ENCODE peak calls at places on chromosome 22, in eight cellular contexts. Y is right atrium auricular region, N is AG04450, P is AG10803, X is fibroblast of villous mesenchyme, I is upper lobe of right lung, W is mucosa of descending colon, J is hepatocyte. E is an unnamed sample.
A peak's percentile ranks its signal among the peaks of the same experiment; 100 is the strongest.

GRCh38 chr22:36238348-36239149 is 778 bp downstream of the APOL2 start:
- DNase-seq in Y (no peak), N (no peak), P (no peak), X (no peak), I (no peak), W (peak; percentile 64), J (peak; percentile 37), E (no peak)

GRCh38 chr22:19723990-19724827 is 870 bp downstream of the GP1BB start:
- DNase-seq in Y (no peak), N (no peak), P (no peak), X (peak; percentile 19), I (no peak), W (no peak), J (peak; percentile 73), E (no peak)

GRCh38 chr22:28955817-28956216 is 72.4 kb downstream of the ZNRF3 start:
- DNase-seq in Y (no peak), N (no peak), P (peak; percentile 29), X (peak; percentile 23), I (no peak), W (no peak), J (no peak), E (no peak)

GRCh38 chr22:32752868-32753520 is 48.5 kb upstream of the TIMP3 start:
- DNase-seq in Y (no peak), N (peak; percentile 52), P (no peak), X (peak; percentile 70), I (no peak), W (no peak), J (no peak), E (peak; percentile 74)

GRCh38 chr22:20571531-20572007 is 64.2 kb downstream of the MED15 start:
- DNase-seq in Y (no peak), N (no peak), P (peak; percentile 51), X (peak; percentile 45), I (no peak), W (peak; percentile 59), J (no peak), E (no peak)

GRCh38 chr22:35337932-35338331 is 38.2 kb downstream of the TOM1 start:
- DNase-seq in Y (no peak), N (no peak), P (no peak), X (no peak), I (no peak), W (no peak), J (no peak), E (no peak)

GRCh38 chr22:22198751-22199150 is 45.8 kb upstream of the VPREB1 start:
- DNase-seq in Y (no peak), N (no peak), P (no peak), X (no peak), I (no peak), W (no peak), J (no peak), E (no peak)

GRCh38 chr22:21632237-21632895 is at the start of gene CCDC116:
- DNase-seq in Y (no peak), N (no peak), P (no peak), X (no peak), I (peak; percentile 76), W (peak; percentile 44), J (no peak), E (no peak)

GRCh38 chr22:34068011-34068410 is 147.7 kb upstream of the LARGE1 start:
- DNase-seq in Y (no peak), N (no peak), P (no peak), X (no peak), I (no peak), W (no peak), J (no peak), E (no peak)

GRCh38 chr22:39873963-39874362 is 19.6 kb downstream of the ENTHD1 start:
- DNase-seq in Y (no peak), N (no peak), P (no peak), X (no peak), I (no peak), W (no peak), J (no peak), E (no peak)

GRCh38 chr22:27299181-27300085 is 502.1 kb downstream of the MN1 start:
- DNase-seq in Y (no peak), N (no peak), P (no peak), X (no peak), I (no peak), W (no peak), J (no peak), E (no peak)
- H3K4me3 ChIP-seq in Y (no peak overlapping the region), N (peak overlapping the region; percentile 34), P (peak overlapping the region; percentile 7), X (no peak overlapping the region), I (peak overlapping the region; percentile 8), W (no peak overlapping the region), J (no peak overlapping the region), E (peak overlapping the region; percentile 10)

DNA sequence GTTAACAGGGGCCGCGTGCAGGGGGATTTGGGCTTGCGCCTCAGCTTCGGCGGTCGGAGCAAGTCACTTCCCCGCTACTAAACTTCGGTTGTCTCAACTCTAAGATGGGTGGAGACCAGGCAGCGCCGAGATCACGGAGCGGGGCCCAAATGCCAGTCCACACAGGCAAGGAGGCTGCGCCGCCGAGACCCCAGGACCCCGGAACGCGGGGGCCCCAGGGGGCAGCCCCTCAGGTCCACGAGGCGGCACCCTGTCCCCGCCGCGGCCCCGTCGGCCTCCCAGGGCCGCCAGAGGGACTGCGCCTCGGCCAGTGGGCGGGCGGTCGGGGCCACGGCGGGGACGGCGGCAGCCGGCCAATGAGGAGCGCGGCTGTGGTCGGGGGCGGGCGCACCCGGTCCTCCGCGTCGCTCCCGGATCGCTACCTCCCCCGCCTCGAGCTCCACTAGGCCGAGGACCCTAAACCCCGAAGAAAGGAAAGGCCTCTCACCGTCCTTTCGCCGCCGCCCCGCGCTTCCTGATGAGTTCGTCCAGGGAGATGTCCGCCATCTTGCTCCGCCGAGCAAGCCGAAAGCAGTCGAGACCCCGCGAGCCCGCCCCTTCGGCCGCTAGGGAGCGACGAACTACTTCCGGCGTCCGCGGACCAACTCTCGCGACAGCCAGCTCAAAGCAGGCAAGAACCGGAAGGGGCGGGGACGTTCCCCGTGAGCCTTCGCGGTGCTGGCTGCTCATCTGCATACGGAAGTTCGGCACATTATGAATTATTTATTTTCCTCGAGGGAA is at the start of gene POLDIP3:
- DNase-seq in Y (peak; percentile 99), N (peak; percentile 97), P (peak; percentile 98), X (peak; percentile 99), I (peak; percentile 100), W (peak; percentile 99), J (peak; percentile 100), E (peak; percentile 89)
- TF ChIP-seq CTCF in Y (peak; percentile 53), N (peak; percentile 31), P (peak; percentile 35), X (no peak), I (no peak), W (peak; percentile 24), J (peak; percentile 8), E (peak; percentile 26)

DNA sequence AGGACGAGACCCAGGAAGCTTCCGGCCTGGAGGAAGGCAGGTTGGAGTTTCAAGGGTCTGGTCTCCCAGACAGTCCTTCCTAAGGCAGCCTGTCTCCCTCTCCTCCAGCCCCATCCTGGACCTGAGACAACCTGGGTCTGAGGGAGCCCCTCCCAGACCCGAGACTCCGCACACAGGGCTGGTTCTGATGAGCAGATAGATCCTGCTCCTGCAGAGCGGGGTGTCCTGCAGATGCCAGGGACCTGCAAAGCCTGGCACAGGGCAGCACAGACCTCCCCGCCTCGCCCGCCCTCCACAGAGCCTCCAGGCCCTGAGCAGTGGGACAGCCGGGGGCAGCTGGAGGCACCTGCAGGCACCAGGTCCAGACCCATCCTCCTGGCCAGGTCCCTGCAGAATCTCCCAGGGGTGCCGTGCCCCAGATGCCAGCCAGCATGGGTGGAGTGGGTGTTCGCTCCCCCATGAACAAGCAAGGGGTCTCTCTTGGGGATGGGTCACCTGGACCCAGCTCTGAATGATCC is 7.8 kb downstream of the PIM3 start:
- DNase-seq in Y (no peak), N (no peak), P (no peak), X (no peak), I (peak; percentile 69), W (peak; percentile 41), J (peak; percentile 23), E (no peak)
- H3K4me3 ChIP-seq in Y (no peak overlapping the region), N (no peak overlapping the region), P (no peak overlapping the region), X (no peak overlapping the region), I (no peak overlapping the region), W (no peak overlapping the region), J (no peak overlapping the region), E (no peak overlapping the region)

DNA sequence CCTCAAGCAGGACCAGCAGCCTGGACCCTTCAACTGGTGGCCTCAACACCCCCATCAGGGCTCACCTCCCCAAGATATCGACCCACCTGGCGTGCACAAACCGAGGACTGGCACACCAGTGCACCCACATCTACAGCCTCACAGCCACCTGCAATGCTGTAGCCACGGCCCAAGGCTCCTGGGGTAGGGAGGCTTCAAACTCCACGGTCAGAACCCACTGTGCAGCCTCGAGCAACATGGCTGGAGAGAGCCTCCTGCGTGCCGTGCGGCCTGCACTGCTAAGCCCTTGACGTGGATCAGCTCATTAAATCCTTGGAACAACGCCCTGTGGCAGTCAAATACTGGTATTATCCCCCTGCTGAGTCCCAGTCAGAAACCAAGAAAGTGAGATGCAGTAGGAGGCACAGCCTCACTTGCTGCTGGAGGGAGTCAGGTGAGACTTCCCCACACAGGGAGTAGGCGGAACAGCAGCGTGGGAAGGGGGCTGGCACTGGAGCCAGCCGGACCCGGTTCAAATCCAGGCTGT is 4.6 kb downstream of the CARD10 start:
- DNase-seq in Y (no peak), N (no peak), P (no peak), X (no peak), I (no peak), W (no peak), J (no peak), E (peak; percentile 79)
- TF ChIP-seq CTCF in Y (no peak), N (no peak), P (no peak), X (no peak), I (no peak), W (no peak), J (no peak), E (no peak)

GRCh38 chr22:42721045-42721434 is 370 bp upstream of the A4GALT start:
- DNase-seq in Y (no peak), N (no peak), P (peak; percentile 29), X (no peak), I (no peak), W (no peak), J (no peak), E (no peak)
- H3K4me3 ChIP-seq in Y (peak overlapping the region; percentile 100), N (peak overlapping the region; percentile 63), P (peak overlapping the region; percentile 77), X (peak overlapping the region; percentile 66), I (peak overlapping the region; percentile 72), W (no peak overlapping the region), J (peak overlapping the region; percentile 23), E (peak overlapping the region; percentile 52)

DNA sequence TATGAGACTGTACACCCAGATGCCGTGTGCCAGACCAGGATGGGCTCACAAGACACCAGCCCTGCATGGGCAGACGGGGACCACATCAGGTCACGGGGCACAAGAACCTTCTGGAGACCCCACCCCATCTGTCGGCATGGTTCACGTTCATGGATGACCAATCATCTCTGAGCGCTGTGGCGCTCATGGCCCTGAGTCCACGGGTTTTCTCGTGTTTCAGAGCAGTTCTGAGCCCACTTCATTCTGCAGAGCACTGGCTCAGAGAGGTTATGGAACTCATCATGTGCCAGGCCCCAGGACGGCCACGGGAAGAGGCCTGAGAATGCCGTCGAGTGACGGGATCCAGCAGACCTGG is 63.0 kb upstream of the PPARA start:
- DNase-seq in Y (no peak), N (no peak), P (no peak), X (no peak), I (no peak), W (no peak), J (no peak), E (no peak)
- TF ChIP-seq CTCF in Y (no peak), N (no peak), P (no peak), X (no peak), I (no peak), W (no peak), J (no peak), E (no peak)

GRCh38 chr22:42617155-42617983 is 2.7 kb upstream of the POLDIP3 start:
- DNase-seq in Y (no peak), N (no peak), P (no peak), X (no peak), I (no peak), W (no peak), J (no peak), E (no peak)
- H3K4me3 ChIP-seq in Y (no peak overlapping the region), N (no peak overlapping the region), P (no peak overlapping the region), X (no peak overlapping the region), I (no peak overlapping the region), W (no peak overlapping the region), J (no peak overlapping the region), E (no peak overlapping the region)

E was measured in retinal pigment epithelial cell.